ENCODE peak calls at places on chromosomes 5 and 9, in four cellular contexts. One of them, this sample, is unnamed. For H3K27me3, the result is how much of the 10 kb centered on the place peaks cover.

GRCh38 chr5:135439426-135440205 is 7.5 kb downstream of the DCANP1 start:
- DNase-seq in SK-N-SH: no peak
- DNase-seq in GM12878: no peak
- DNase-seq in H1: no peak
- DNase-seq in this sample: no peak

GRCh38 chr9:13962006-13962405 is 351.9 kb downstream of the NFIB start:
- DNase-seq in SK-N-SH: no peak
- DNase-seq in GM12878: no peak
- DNase-seq in H1: no peak
- DNase-seq in this sample: peak

GRCh38 chr9:77807295-77807694 is 159.2 kb upstream of the GNA14 start:
- DNase-seq in SK-N-SH: no peak
- DNase-seq in GM12878: no peak
- DNase-seq in H1: no peak
- DNase-seq in this sample: peak

GRCh38 chr5:9716838-9717281 is 86.7 kb upstream of the TAS2R1 start:
- DNase-seq in SK-N-SH: no peak
- DNase-seq in GM12878: peak
- DNase-seq in H1: no peak
- DNase-seq in this sample: no peak

GRCh38 chr9:136312436-136312835 is 8.5 kb upstream of the CCDC187 start:
- DNase-seq in SK-N-SH: peak
- DNase-seq in GM12878: no peak
- DNase-seq in H1: no peak
- DNase-seq in this sample: peak

GRCh38 chr5:177431317-177432142 is 5.1 kb downstream of the GRK6 start:
- DNase-seq in SK-N-SH: no peak
- DNase-seq in GM12878: peak
- DNase-seq in H1: no peak
- DNase-seq in this sample: no peak

GRCh38 chr5:167280111-167280510 is 1011.3 kb upstream of the WWC1 start:
- DNase-seq in SK-N-SH: no peak
- DNase-seq in GM12878: no peak
- DNase-seq in H1: no peak
- DNase-seq in this sample: no peak

GRCh38 chr9:86315088-86315487 is 32.8 kb upstream of the ISCA1 start:
- DNase-seq in SK-N-SH: no peak
- DNase-seq in GM12878: no peak
- DNase-seq in H1: no peak
- DNase-seq in this sample: no peak

GRCh38 chr5:33362915-33363314 is 77.8 kb upstream of the TARS1 start:
- DNase-seq in SK-N-SH: no peak
- DNase-seq in GM12878: no peak
- DNase-seq in H1: no peak
- DNase-seq in this sample: peak

GRCh38 chr5:131185523-131186104 is 14.9 kb downstream of the LYRM7 start:
- DNase-seq in SK-N-SH: no peak
- DNase-seq in GM12878: no peak
- DNase-seq in H1: no peak
- DNase-seq in this sample: no peak

GRCh38 chr9:74132986-74133385 is 364.1 kb upstream of the RORB start:
- DNase-seq in SK-N-SH: no peak
- DNase-seq in GM12878: no peak
- DNase-seq in H1: no peak
- DNase-seq in this sample: no peak

GRCh38 chr9:94005272-94005901 is 50.2 kb upstream of the BARX1 start:
- DNase-seq in SK-N-SH: no peak
- DNase-seq in GM12878: no peak
- DNase-seq in H1: no peak
- DNase-seq in this sample: no peak

GRCh38 chr5:18314192-18314778 is 680.0 kb downstream of the TAF11L14 start:
- DNase-seq in SK-N-SH: peak
- DNase-seq in GM12878: no peak
- DNase-seq in H1: no peak
- DNase-seq in this sample: peak

GRCh38 chr9:13513710-13514444 is 234.4 kb upstream of the MPDZ start:
- DNase-seq in SK-N-SH: peak
- DNase-seq in GM12878: no peak
- DNase-seq in H1: no peak
- DNase-seq in this sample: peak

GRCh38 chr5:175797521-175798038 is 73.8 kb upstream of the CPLX2 start:
- DNase-seq in SK-N-SH: peak
- DNase-seq in GM12878: no peak
- DNase-seq in H1: peak
- DNase-seq in this sample: no peak

GRCh38 chr9:69671291-69671903 is 774 bp downstream of the APBA1 start:
- DNase-seq in SK-N-SH: no peak
- DNase-seq in GM12878: no peak
- DNase-seq in H1: no peak
- DNase-seq in this sample: no peak

GRCh38 chr5:112800901-112801300 is 60.2 kb upstream of the SRP19 start:
- DNase-seq in SK-N-SH: no peak
- DNase-seq in GM12878: no peak
- DNase-seq in H1: no peak
- DNase-seq in this sample: no peak

GRCh38 chr5:55313870-55314617 is 6.3 kb downstream of the MTREX start:
- DNase-seq in SK-N-SH: no peak
- DNase-seq in GM12878: no peak
- DNase-seq in H1: no peak
- DNase-seq in this sample: no peak

GRCh38 chr9:75169623-75170022 is 81.3 kb downstream of the OSTF1 start:
- DNase-seq in SK-N-SH: no peak
- DNase-seq in GM12878: no peak
- DNase-seq in H1: no peak
- DNase-seq in this sample: peak

GRCh38 chr5:42951169-42951846 is 88.8 kb downstream of the ANXA2R start:
- DNase-seq in SK-N-SH: peak
- DNase-seq in GM12878: peak
- DNase-seq in H1: no peak
- DNase-seq in this sample: peak

GRCh38 chr9:133147412-133148271 is 16.1 kb downstream of the GBGT1 start:
- DNase-seq in SK-N-SH: peak
- DNase-seq in GM12878: no peak
- DNase-seq in H1: peak
- DNase-seq in this sample: peak

GRCh38 chr5:132458226-132458560 is 32.4 kb downstream of the IRF1 start:
- DNase-seq in SK-N-SH: no peak
- DNase-seq in GM12878: no peak
- DNase-seq in H1: no peak
- DNase-seq in this sample: no peak

GRCh38 chr5:14208071-14209021 is 65.2 kb downstream of the TRIO start:
- DNase-seq in SK-N-SH: no peak
- DNase-seq in GM12878: peak
- DNase-seq in H1: no peak
- DNase-seq in this sample: peak
- TF ChIP-seq MAX in SK-N-SH: peak
- TF ChIP-seq MAX in GM12878: no peak
- TF ChIP-seq MAX in H1: no peak
- TF ChIP-seq MAX in this sample: no peak

GRCh38 chr5:101605700-101606099 is 690.4 kb downstream of the SLCO4C1 start:
- DNase-seq in SK-N-SH: no peak
- DNase-seq in GM12878: no peak
- DNase-seq in H1: no peak
- DNase-seq in this sample: no peak
- H3K27me3 ChIP-seq in SK-N-SH: under half
- H3K27me3 ChIP-seq in GM12878: under half
- H3K27me3 ChIP-seq in H1: under half
- H3K27me3 ChIP-seq in this sample: under half

GRCh38 chr9:98995059-98995665 is 51.5 kb downstream of the COL15A1 start:
- DNase-seq in SK-N-SH: no peak
- DNase-seq in GM12878: no peak
- DNase-seq in H1: no peak
- DNase-seq in this sample: no peak

GRCh38 chr9:98991981-98992884 is 48.5 kb downstream of the COL15A1 start:
- DNase-seq in SK-N-SH: no peak
- DNase-seq in GM12878: no peak
- DNase-seq in H1: no peak
- DNase-seq in this sample: no peak

GRCh38 chr9:98994226-98995058 is 50.7 kb downstream of the COL15A1 start:
- DNase-seq in SK-N-SH: no peak
- DNase-seq in GM12878: no peak
- DNase-seq in H1: no peak
- DNase-seq in this sample: no peak

GRCh38 chr9:98992885-98993569 is 49.3 kb downstream of the COL15A1 start:
- DNase-seq in SK-N-SH: no peak
- DNase-seq in GM12878: peak
- DNase-seq in H1: no peak
- DNase-seq in this sample: no peak

GRCh38 chr9:98993570-98993945 is 49.9 kb downstream of the COL15A1 start:
- DNase-seq in SK-N-SH: no peak
- DNase-seq in GM12878: peak
- DNase-seq in H1: no peak
- DNase-seq in this sample: no peak
- TF ChIP-seq MAX in SK-N-SH: no peak
- TF ChIP-seq MAX in GM12878: no peak
- TF ChIP-seq MAX in H1: no peak
- TF ChIP-seq MAX in this sample: no peak

GRCh38 chr9:88831783-88832407 is 159.4 kb upstream of the S1PR3 start:
- DNase-seq in SK-N-SH: no peak
- DNase-seq in GM12878: no peak
- DNase-seq in H1: no peak
- DNase-seq in this sample: peak

GRCh38 chr9:88835038-88835466 is 156.2 kb upstream of the S1PR3 start:
- DNase-seq in SK-N-SH: no peak
- DNase-seq in GM12878: peak
- DNase-seq in H1: no peak
- DNase-seq in this sample: peak

GRCh38 chr9:88833946-88834345 is 157.3 kb upstream of the S1PR3 start:
- DNase-seq in SK-N-SH: no peak
- DNase-seq in GM12878: no peak
- DNase-seq in H1: no peak
- DNase-seq in this sample: no peak

GRCh38 chr9:88837731-88838130 is 153.5 kb upstream of the S1PR3 start:
- DNase-seq in SK-N-SH: no peak
- DNase-seq in GM12878: no peak
- DNase-seq in H1: no peak
- DNase-seq in this sample: no peak

GRCh38 chr9:88835772-88836171 is 155.5 kb upstream of the S1PR3 start:
- DNase-seq in SK-N-SH: no peak
- DNase-seq in GM12878: no peak
- DNase-seq in H1: no peak
- DNase-seq in this sample: no peak
- H3K27me3 ChIP-seq in SK-N-SH: under half
- H3K27me3 ChIP-seq in GM12878: under half
- H3K27me3 ChIP-seq in H1: under half
- H3K27me3 ChIP-seq in this sample: under half

GRCh38 chr5:146584750-146585149 is 68.8 kb upstream of the GPR151 start:
- DNase-seq in SK-N-SH: no peak
- DNase-seq in GM12878: no peak
- DNase-seq in H1: no peak
- DNase-seq in this sample: no peak

GRCh38 chr5:146580237-146580636 is 64.2 kb upstream of the GPR151 start:
- DNase-seq in SK-N-SH: no peak
- DNase-seq in GM12878: no peak
- DNase-seq in H1: no peak
- DNase-seq in this sample: no peak

GRCh38 chr5:146586752-146587151 is 70.8 kb upstream of the GPR151 start:
- DNase-seq in SK-N-SH: no peak
- DNase-seq in GM12878: no peak
- DNase-seq in H1: no peak
- DNase-seq in this sample: no peak

GRCh38 chr5:146582015-146582414 is 66.0 kb upstream of the GPR151 start:
- DNase-seq in SK-N-SH: no peak
- DNase-seq in GM12878: no peak
- DNase-seq in H1: no peak
- DNase-seq in this sample: no peak
- TF ChIP-seq MAX in SK-N-SH: no peak
- TF ChIP-seq MAX in GM12878: no peak
- TF ChIP-seq MAX in H1: no peak
- TF ChIP-seq MAX in this sample: no peak

This sample was measured in endothelial cell of umbilical vein.